ENCODE peak calls at places on chromosome 7, in four cellular contexts. One of them, this sample, is unnamed.

GRCh38 chr7:14583518-14583917 is 319.0 kb downstream of the DGKB start:
- DNase-seq in substantia nigra: no peak
- DNase-seq in AML-193: no peak
- DNase-seq in PC-3: no peak
- DNase-seq in this sample: no peak

GRCh38 chr7:105376901-105377533 is 11.7 kb downstream of the SRPK2 start:
- DNase-seq in substantia nigra: no peak
- DNase-seq in PC-3: no peak
- DNase-seq in AML-193: no peak
- DNase-seq in this sample: no peak

GRCh38 chr7:82697897-82698296 is 254.3 kb upstream of the CACNA2D1 start:
- DNase-seq in PC-3: peak; percentile 37
- DNase-seq in substantia nigra: no peak
- DNase-seq in AML-193: no peak
- DNase-seq in this sample: no peak

GRCh38 chr7:22447759-22448158 is 52.2 kb downstream of the STEAP1B start:
- DNase-seq in PC-3: no peak
- DNase-seq in substantia nigra: no peak
- DNase-seq in AML-193: no peak
- DNase-seq in this sample: peak; percentile 42

GRCh38 chr7:78345979-78346378 is 547.4 kb downstream of the PHTF2 start:
- DNase-seq in AML-193: no peak
- DNase-seq in substantia nigra: no peak
- DNase-seq in PC-3: no peak
- DNase-seq in this sample: no peak

GRCh38 chr7:55387062-55387965 is 22.2 kb downstream of the LANCL2 start:
- DNase-seq in PC-3: peak; percentile 31
- DNase-seq in substantia nigra: no peak
- DNase-seq in AML-193: no peak
- DNase-seq in this sample: no peak

GRCh38 chr7:112086496-112087254 is 119.5 kb downstream of the DOCK4 start:
- DNase-seq in AML-193: no peak
- DNase-seq in substantia nigra: no peak
- DNase-seq in PC-3: peak; percentile 68
- DNase-seq in this sample: no peak

GRCh38 chr7:4845740-4846142 is 16.1 kb downstream of the PAPOLB start:
- DNase-seq in PC-3: no peak
- DNase-seq in AML-193: no peak
- DNase-seq in substantia nigra: no peak
- DNase-seq in this sample: no peak

GRCh38 chr7:111108526-111108925 is 17.6 kb downstream of the LRRN3 start:
- DNase-seq in PC-3: peak; percentile 62
- DNase-seq in substantia nigra: no peak
- DNase-seq in AML-193: no peak
- DNase-seq in this sample: no peak

GRCh38 chr7:71616217-71616616 is 484.3 kb downstream of the GALNT17 start:
- DNase-seq in substantia nigra: no peak
- DNase-seq in AML-193: no peak
- DNase-seq in PC-3: no peak
- DNase-seq in this sample: no peak

GRCh38 chr7:3533040-3533439 is 232.0 kb downstream of the SDK1 start:
- DNase-seq in AML-193: no peak
- DNase-seq in substantia nigra: no peak
- DNase-seq in PC-3: no peak
- DNase-seq in this sample: no peak

GRCh38 chr7:37952240-37952639 is 31.8 kb downstream of the EPDR1 start:
- DNase-seq in PC-3: no peak
- DNase-seq in AML-193: peak; percentile 63
- DNase-seq in substantia nigra: no peak
- DNase-seq in this sample: no peak

GRCh38 chr7:142862401-142863400 is 7.8 kb downstream of the EPHB6 start:
- DNase-seq in substantia nigra: no peak
- DNase-seq in AML-193: no peak
- DNase-seq in PC-3: no peak
- DNase-seq in this sample: no peak

GRCh38 chr7:148156248-148156647 is 434.3 kb upstream of the C7orf33 start:
- DNase-seq in substantia nigra: no peak
- DNase-seq in PC-3: no peak
- DNase-seq in AML-193: no peak
- DNase-seq in this sample: no peak

GRCh38 chr7:137967143-137968018 is 34.5 kb downstream of the CREB3L2 start:
- DNase-seq in PC-3: peak; percentile 40
- DNase-seq in AML-193: no peak
- DNase-seq in substantia nigra: no peak
- DNase-seq in this sample: no peak

GRCh38 chr7:5872326-5872725 is 8.3 kb upstream of the OCM start:
- DNase-seq in PC-3: no peak
- DNase-seq in substantia nigra: peak; percentile 13
- DNase-seq in AML-193: no peak
- DNase-seq in this sample: no peak

This sample was measured in B cell.